ENCODE peak calls at places on chromosomes 7 and 10, in four cellular contexts. One of them, this sample, is unnamed.

GRCh38 chr7:158695726-158696452 is 8.7 kb downstream of the NCAPG2 start:
- DNase-seq in IMR-90: peak; percentile 77
- DNase-seq in BJ: no peak
- DNase-seq in fibroblast of lung: peak; percentile 90
- DNase-seq in this sample: no peak

GRCh38 chr7:157284229-157285014 is 52.4 kb upstream of the DNAJB6 start:
- DNase-seq in BJ: no peak
- DNase-seq in fibroblast of lung: no peak
- DNase-seq in IMR-90: no peak
- DNase-seq in this sample: no peak

GRCh38 chr7:133829336-133829897 is 297.7 kb upstream of the LRGUK start:
- DNase-seq in BJ: no peak
- DNase-seq in IMR-90: peak; percentile 48
- DNase-seq in fibroblast of lung: no peak
- DNase-seq in this sample: no peak

GRCh38 chr10:133160813-133161471 is 923 bp downstream of the KNDC1 start:
- DNase-seq in IMR-90: no peak
- DNase-seq in fibroblast of lung: no peak
- DNase-seq in BJ: no peak
- DNase-seq in this sample: no peak

GRCh38 chr7:138890782-138891445 is 90.3 kb downstream of the KIAA1549 start:
- DNase-seq in fibroblast of lung: peak; percentile 54
- DNase-seq in BJ: peak; percentile 66
- DNase-seq in IMR-90: peak; percentile 22
- DNase-seq in this sample: no peak

GRCh38 chr10:119313645-119314044 is 106.3 kb downstream of the GRK5 start:
- DNase-seq in fibroblast of lung: no peak
- DNase-seq in BJ: no peak
- DNase-seq in IMR-90: no peak
- DNase-seq in this sample: no peak

GRCh38 chr7:157551325-157552070 is 214.7 kb downstream of the DNAJB6 start:
- DNase-seq in BJ: no peak
- DNase-seq in IMR-90: no peak
- DNase-seq in fibroblast of lung: no peak
- DNase-seq in this sample: no peak

GRCh38 chr10:29142516-29143314 is 146.2 kb upstream of the LYZL1 start:
- DNase-seq in BJ: no peak
- DNase-seq in IMR-90: no peak
- DNase-seq in fibroblast of lung: no peak
- DNase-seq in this sample: no peak

GRCh38 chr10:37752309-37752875 is 105.0 kb downstream of the ZNF248 start:
- DNase-seq in IMR-90: no peak
- DNase-seq in BJ: no peak
- DNase-seq in fibroblast of lung: no peak
- DNase-seq in this sample: no peak

GRCh38 chr10:90125966-90126600 is 424.7 kb downstream of the KIF20B start:
- DNase-seq in IMR-90: no peak
- DNase-seq in BJ: no peak
- DNase-seq in fibroblast of lung: peak; percentile 78
- DNase-seq in this sample: no peak

GRCh38 chr10:65320256-65321026 is 1605.4 kb upstream of the LRRTM3 start:
- DNase-seq in IMR-90: no peak
- DNase-seq in fibroblast of lung: no peak
- DNase-seq in BJ: no peak
- DNase-seq in this sample: no peak

GRCh38 chr10:105950410-105950809 is 1214.1 kb downstream of the SORCS1 start:
- DNase-seq in IMR-90: peak; percentile 34
- DNase-seq in fibroblast of lung: peak; percentile 32
- DNase-seq in BJ: no peak
- DNase-seq in this sample: no peak

GRCh38 chr10:82267014-82267413 is 392.0 kb downstream of the NRG3 start:
- DNase-seq in BJ: no peak
- DNase-seq in fibroblast of lung: no peak
- DNase-seq in IMR-90: no peak
- DNase-seq in this sample: peak; percentile 49

GRCh38 chr7:148255333-148255732 is 335.2 kb upstream of the C7orf33 start:
- DNase-seq in BJ: no peak
- DNase-seq in fibroblast of lung: no peak
- DNase-seq in IMR-90: no peak
- DNase-seq in this sample: no peak

GRCh38 chr7:77989981-77990566 is 191.5 kb downstream of the PHTF2 start:
- DNase-seq in IMR-90: no peak
- DNase-seq in fibroblast of lung: no peak
- DNase-seq in BJ: no peak
- DNase-seq in this sample: no peak

GRCh38 chr7:132451161-132451560 is 125.1 kb downstream of the PLXNA4 start:
- DNase-seq in BJ: no peak
- DNase-seq in fibroblast of lung: no peak
- DNase-seq in IMR-90: no peak
- DNase-seq in this sample: no peak

GRCh38 chr10:12636585-12636984 is 287.2 kb downstream of the CAMK1D start:
- DNase-seq in BJ: no peak
- DNase-seq in fibroblast of lung: no peak
- DNase-seq in IMR-90: no peak
- DNase-seq in this sample: no peak

GRCh38 chr10:34813626-34814227 is 1.4 kb downstream of the PARD3 start:
- DNase-seq in fibroblast of lung: peak; percentile 30
- DNase-seq in IMR-90: peak; percentile 62
- DNase-seq in BJ: no peak
- DNase-seq in this sample: no peak

GRCh38 chr10:116925061-116925460 is 75.8 kb downstream of the ENO4 start:
- DNase-seq in BJ: no peak
- DNase-seq in fibroblast of lung: no peak
- DNase-seq in IMR-90: no peak
- DNase-seq in this sample: no peak

GRCh38 chr10:76111986-76112825 is 680.8 kb downstream of the LRMDA start:
- DNase-seq in fibroblast of lung: no peak
- DNase-seq in BJ: no peak
- DNase-seq in IMR-90: no peak
- DNase-seq in this sample: peak; percentile 55

GRCh38 chr7:122770943-122771342 is 68.2 kb upstream of the RNF148 start:
- DNase-seq in BJ: no peak
- DNase-seq in IMR-90: no peak
- DNase-seq in fibroblast of lung: no peak
- DNase-seq in this sample: peak; percentile 81

GRCh38 chr7:94908204-94909022 is 1.0 kb downstream of the PPP1R9A start:
- DNase-seq in fibroblast of lung: peak; percentile 21
- DNase-seq in IMR-90: no peak
- DNase-seq in BJ: no peak
- DNase-seq in this sample: peak; percentile 6

GRCh38 chr10:24716295-24716694 is 7.4 kb downstream of the ARHGAP21 start:
- DNase-seq in BJ: no peak
- DNase-seq in IMR-90: no peak
- DNase-seq in fibroblast of lung: no peak
- DNase-seq in this sample: no peak

DNA sequence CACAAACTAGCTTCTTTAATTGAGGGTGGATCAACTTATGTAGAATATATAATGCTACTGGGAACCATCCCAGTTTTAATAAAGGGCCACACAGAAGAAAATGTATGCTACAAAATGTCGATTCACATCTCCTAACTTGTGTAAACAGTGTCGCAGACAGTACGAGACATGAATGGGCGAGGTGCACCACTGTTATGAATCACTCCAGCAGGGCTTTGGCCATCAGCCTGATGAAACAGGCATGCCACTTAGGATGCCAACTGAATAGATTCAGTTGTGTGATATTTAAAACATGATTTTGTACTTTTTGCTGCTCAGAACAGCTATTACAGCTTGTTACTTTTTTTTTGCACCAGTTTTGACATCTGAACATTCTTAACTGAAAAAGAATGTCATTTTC is 138.0 kb downstream of the VTI1A start:
- DNase-seq in BJ: no peak
- DNase-seq in IMR-90: peak; percentile 37
- DNase-seq in fibroblast of lung: peak; percentile 53
- DNase-seq in this sample: no peak
- H3K4me3 ChIP-seq in BJ: no peak overlapping the region
- H3K4me3 ChIP-seq in IMR-90: no peak overlapping the region
- H3K4me3 ChIP-seq in fibroblast of lung: no peak overlapping the region
- H3K4me3 ChIP-seq in this sample: no peak overlapping the region

GRCh38 chr7:24706211-24707165 is 50.8 kb downstream of the GSDME start:
- DNase-seq in IMR-90: no peak
- DNase-seq in fibroblast of lung: no peak
- DNase-seq in BJ: no peak
- DNase-seq in this sample: no peak
- TF ChIP-seq CTCF in IMR-90: no peak
- TF ChIP-seq CTCF in fibroblast of lung: no peak
- TF ChIP-seq CTCF in BJ: no peak
- TF ChIP-seq CTCF in this sample: no peak

GRCh38 chr7:82521906-82522445 is 78.4 kb upstream of the CACNA2D1 start:
- DNase-seq in IMR-90: no peak
- DNase-seq in fibroblast of lung: no peak
- DNase-seq in BJ: no peak
- DNase-seq in this sample: no peak
- H3K4me3 ChIP-seq in IMR-90: no peak overlapping the region
- H3K4me3 ChIP-seq in fibroblast of lung: no peak overlapping the region
- H3K4me3 ChIP-seq in BJ: no peak overlapping the region
- H3K4me3 ChIP-seq in this sample: no peak overlapping the region

DNA sequence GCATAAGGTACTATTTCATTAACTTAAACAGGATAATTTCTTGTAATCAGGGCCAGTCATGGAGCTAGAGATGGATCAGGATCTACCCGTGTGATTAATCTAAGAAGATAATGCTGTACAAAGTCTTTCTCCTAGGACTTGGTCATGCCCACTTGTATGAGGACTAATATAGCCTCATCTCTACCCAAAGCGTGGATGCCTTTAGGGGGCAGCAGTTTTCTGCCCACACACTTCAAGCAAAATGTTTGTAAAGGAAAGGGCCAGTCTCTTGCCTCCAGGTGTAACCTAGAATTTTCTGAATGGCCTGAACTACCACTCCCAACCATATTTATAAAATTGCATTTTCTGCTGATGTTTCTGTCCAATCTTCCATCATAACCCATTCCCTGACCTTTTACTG is 764.0 kb upstream of the IGFBP3 start:
- DNase-seq in fibroblast of lung: no peak
- DNase-seq in BJ: no peak
- DNase-seq in IMR-90: no peak
- DNase-seq in this sample: no peak
- TF ChIP-seq CTCF in fibroblast of lung: no peak
- TF ChIP-seq CTCF in BJ: no peak
- TF ChIP-seq CTCF in IMR-90: no peak
- TF ChIP-seq CTCF in this sample: peak; percentile 28

GRCh38 chr10:22714524-22715289 is at the start of gene PIP4K2A:
- DNase-seq in fibroblast of lung: peak; percentile 68
- DNase-seq in IMR-90: peak; percentile 67
- DNase-seq in BJ: no peak
- DNase-seq in this sample: no peak

GRCh38 chr10:22713853-22714523 is 390 bp downstream of the PIP4K2A start:
- DNase-seq in BJ: no peak
- DNase-seq in IMR-90: peak; percentile 13
- DNase-seq in fibroblast of lung: no peak
- DNase-seq in this sample: no peak

GRCh38 chr10:22712959-22713852 is 1.2 kb downstream of the PIP4K2A start:
- DNase-seq in BJ: no peak
- DNase-seq in fibroblast of lung: peak; percentile 60
- DNase-seq in IMR-90: peak; percentile 33
- DNase-seq in this sample: no peak

GRCh38 chr10:22716943-22717342 is 2.6 kb upstream of the PIP4K2A start:
- DNase-seq in IMR-90: no peak
- DNase-seq in BJ: no peak
- DNase-seq in fibroblast of lung: no peak
- DNase-seq in this sample: no peak

DNA sequence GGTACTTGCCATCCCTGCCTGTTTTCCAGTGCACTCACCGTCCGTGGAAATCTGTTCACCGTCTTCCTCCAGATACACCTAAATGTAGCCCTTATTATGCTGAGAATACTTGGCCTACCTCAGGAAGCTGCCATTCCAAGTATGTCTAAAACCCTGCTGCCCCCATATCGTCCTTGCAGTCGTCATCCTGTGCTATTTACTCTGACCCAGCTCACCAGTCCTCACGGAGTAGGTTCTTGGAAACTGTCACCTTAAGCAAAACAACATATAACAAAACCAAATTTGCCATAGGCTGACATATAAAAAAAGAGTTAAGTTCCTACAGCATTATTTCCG is 880 bp upstream of the PIP4K2A start:
- DNase-seq in BJ: no peak
- DNase-seq in fibroblast of lung: no peak
- DNase-seq in IMR-90: no peak
- DNase-seq in this sample: no peak
- H3K4me3 ChIP-seq in BJ: peak overlapping the region; percentile 94
- H3K4me3 ChIP-seq in fibroblast of lung: no peak overlapping the region
- H3K4me3 ChIP-seq in IMR-90: no peak overlapping the region
- H3K4me3 ChIP-seq in this sample: peak overlapping the region; percentile 55